ENCODE peak calls at places on chromosomes 1 and 21, in six cellular contexts. Y is pancreas; C is mucosa of gallbladder; L is amniotic epithelial cell; E is CD8-positive, alpha-beta T cell; O is stimulated activated CD4-positive, alpha-beta T cell treated with anti-CD3 and anti-CD28 coated beads, Interleukin-2, amount 100 ng/mL, for 48 hours. P is an unnamed sample.

GRCh38 chr21:44927587-44928461 is 7.1 kb upstream of the ITGB2 start:
- DNase-seq in Y (peak; percentile 37), C (peak; percentile 59), L (peak; percentile 61), E (peak; percentile 88), O (peak; percentile 76), P (peak; percentile 76)

GRCh38 chr1:161720341-161720887 is 930 bp upstream of the FCRLB start:
- DNase-seq in Y (no peak), C (no peak), L (no peak), E (no peak), O (no peak), P (no peak)

GRCh38 chr21:32597205-32597604 is 11.9 kb upstream of the TCP10L start:
- DNase-seq in Y (no peak), C (no peak), L (peak; percentile 89), E (no peak), O (no peak), P (peak; percentile 82)

GRCh38 chr1:176469450-176469985 is 6.5 kb downstream of the PAPPA2 start:
- DNase-seq in Y (no peak), C (peak; percentile 46), L (no peak), E (no peak), O (no peak), P (peak; percentile 6)

GRCh38 chr1:111956155-111956817 is 33.2 kb downstream of the KCND3 start:
- DNase-seq in Y (no peak), C (no peak), L (no peak), E (no peak), O (no peak), P (no peak)

GRCh38 chr1:101632548-101633256 is 364.0 kb downstream of the OLFM3 start:
- DNase-seq in Y (no peak), C (no peak), L (no peak), E (no peak), O (no peak), P (no peak)

GRCh38 chr21:35206141-35207125 is 157.3 kb upstream of the RUNX1 start:
- DNase-seq in Y (peak; percentile 49), C (no peak), L (no peak), E (no peak), O (no peak), P (no peak)

GRCh38 chr1:149877211-149877946 is 22.0 kb upstream of the BOLA1 start:
- DNase-seq in Y (no peak), C (no peak), L (no peak), E (no peak), O (no peak), P (no peak)

GRCh38 chr1:166944186-166944967 is 31.0 kb downstream of the ILDR2 start:
- DNase-seq in Y (no peak), C (no peak), L (peak; percentile 97), E (no peak), O (no peak), P (peak; percentile 48)

GRCh38 chr1:226816585-226816984 is 53.8 kb upstream of the PSEN2 start:
- DNase-seq in Y (no peak), C (no peak), L (peak; percentile 56), E (no peak), O (no peak), P (peak; percentile 82)

GRCh38 chr1:18410407-18410806 is 70.3 kb upstream of the KLHDC7A start:
- DNase-seq in Y (no peak), C (no peak), L (no peak), E (no peak), O (no peak), P (no peak)

GRCh38 chr21:29335720-29336119 is 37.0 kb downstream of the BACH1 start:
- DNase-seq in Y (no peak), C (no peak), L (peak; percentile 67), E (no peak), O (no peak), P (no peak)

GRCh38 chr1:217982711-217983405 is 302.2 kb upstream of the RRP15 start:
- DNase-seq in Y (no peak), C (no peak), L (no peak), E (no peak), O (no peak), P (no peak)

GRCh38 chr1:93080424-93080823 is 1.3 kb downstream of the MTF2 start:
- DNase-seq in Y (no peak), C (no peak), L (peak; percentile 83), E (no peak), O (no peak), P (peak; percentile 76)

GRCh38 chr1:37951783-37952624 is 5.2 kb upstream of the INPP5B start:
- DNase-seq in Y (no peak), C (no peak), L (no peak), E (no peak), O (no peak), P (no peak)

GRCh38 chr1:27005648-27006496 is 6.8 kb downstream of the TENT5B start:
- DNase-seq in Y (peak; percentile 67), C (no peak), L (peak; percentile 56), E (no peak), O (no peak), P (no peak)

GRCh38 chr1:74436078-74436477 is 76.3 kb downstream of the LRRC53 start:
- DNase-seq in Y (no peak), C (no peak), L (no peak), E (no peak), O (no peak), P (no peak)

GRCh38 chr1:85952460-85952859 is 204.1 kb downstream of the COL24A1 start:
- DNase-seq in Y (no peak), C (no peak), L (no peak), E (no peak), O (no peak), P (peak; percentile 12)

GRCh38 chr1:78540056-78540455 is 49.3 kb downstream of the PTGFR start:
- DNase-seq in Y (no peak), C (no peak), L (no peak), E (no peak), O (no peak), P (peak; percentile 7)

GRCh38 chr21:40160911-40161310 is 293.7 kb downstream of the PCP4 start:
- DNase-seq in Y (no peak), C (no peak), L (no peak), E (no peak), O (no peak), P (no peak)

GRCh38 chr1:19764848-19765247 is 34.9 kb downstream of the TMCO4 start:
- DNase-seq in Y (no peak), C (no peak), L (peak; percentile 63), E (no peak), O (no peak), P (no peak)

P was measured in mesenchymal stem cell.